ENCODE peak calls at places on chromosome 10, in eight cellular contexts. K, D, V, S, F, G, B and J are unnamed samples.

GRCh38 chr10:32059472-32059871 is 3.2 kb upstream of the KIF5B start:
- DNase-seq in G (no peak), F (no peak), K (no peak), S (no peak), V (no peak), B (no peak), D (no peak), J (no peak)

GRCh38 chr10:103712898-103713498 is 142.4 kb downstream of the SH3PXD2A start:
- DNase-seq in S (peak), F (peak), D (peak), K (peak), V (peak), G (peak), B (peak), J (peak)

GRCh38 chr10:122373713-122374112 is 795 bp upstream of the PLEKHA1 start:
- DNase-seq in G (no peak), D (no peak), V (peak), K (no peak), F (no peak), S (no peak), B (peak), J (peak)

GRCh38 chr10:132066186-132066585 is 440 bp downstream of the JAKMIP3 start:
- DNase-seq in B (no peak), K (no peak), F (no peak), S (no peak), V (no peak), G (peak), D (no peak), J (no peak)

GRCh38 chr10:99605351-99605750 is 14.9 kb downstream of the SLC25A28 start:
- DNase-seq in F (no peak), S (no peak), V (no peak), G (no peak), D (no peak), B (no peak), K (no peak), J (no peak)

GRCh38 chr10:114499630-114500190 is 95.4 kb upstream of the AFAP1L2 start:
- DNase-seq in S (no peak), D (no peak), F (no peak), K (no peak), V (no peak), B (no peak), G (peak), J (no peak)

GRCh38 chr10:43679509-43679908 is 30.8 kb upstream of the ZNF32 start:
- DNase-seq in D (peak), K (no peak), F (peak), S (peak), G (peak), B (no peak), V (peak), J (no peak)

GRCh38 chr10:58712982-58713381 is 200.3 kb downstream of the BICC1 start:
- DNase-seq in V (no peak), G (no peak), K (no peak), B (no peak), S (no peak), F (no peak), D (no peak), J (no peak)

GRCh38 chr10:123717336-123717735 is 51.2 kb downstream of the GPR26 start:
- DNase-seq in S (no peak), K (no peak), F (no peak), B (no peak), V (no peak), D (no peak), G (peak), J (no peak)

GRCh38 chr10:4865945-4866661 is 40.1 kb downstream of the AKR1E2 start:
- DNase-seq in B (no peak), K (no peak), F (no peak), D (no peak), V (peak), G (no peak), S (no peak), J (no peak)

GRCh38 chr10:49609283-49610014 is 661 bp upstream of the SLC18A3 start:
- DNase-seq in F (no peak), G (peak), S (peak), D (no peak), K (no peak), B (no peak), V (no peak), J (peak)

GRCh38 chr10:114995468-114995867 is 57.5 kb downstream of the TRUB1 start:
- DNase-seq in K (no peak), B (no peak), V (peak), G (no peak), D (no peak), S (no peak), F (no peak), J (no peak)

GRCh38 chr10:111281516-111281915 is 204.7 kb downstream of the ADRA2A start:
- DNase-seq in K (no peak), B (no peak), G (no peak), F (no peak), V (no peak), S (no peak), D (no peak), J (no peak)

GRCh38 chr10:33248638-33249037 is 85.8 kb downstream of the NRP1 start:
- DNase-seq in S (no peak), F (no peak), D (no peak), V (peak), K (no peak), G (no peak), B (no peak), J (no peak)

GRCh38 chr10:100391163-100392002 is 44.4 kb downstream of the SCD start:
- DNase-seq in D (no peak), V (no peak), F (no peak), K (no peak), S (no peak), B (no peak), G (no peak), J (no peak)

GRCh38 chr10:98382691-98383101 is 32.3 kb downstream of the PYROXD2 start:
- DNase-seq in D (no peak), F (no peak), S (no peak), V (no peak), B (no peak), G (no peak), K (no peak), J (no peak)

GRCh38 chr10:74244097-74244685 is 93.2 kb downstream of the ADK start:
- DNase-seq in S (peak), V (peak), D (no peak), G (no peak), K (peak), F (no peak), B (peak), J (peak)

GRCh38 chr10:132590094-132590751 is 52.6 kb downstream of the INPP5A start:
- DNase-seq in K (no peak), V (no peak), S (no peak), B (no peak), F (no peak), G (no peak), D (no peak), J (no peak)

GRCh38 chr10:62230344-62231138 is 38.1 kb downstream of the RTKN2 start:
- DNase-seq in F (no peak), D (no peak), G (no peak), K (no peak), S (no peak), B (no peak), V (peak), J (no peak)

GRCh38 chr10:33716461-33717267 is 382.2 kb upstream of the NRP1 start:
- DNase-seq in G (no peak), F (no peak), V (no peak), B (no peak), D (no peak), K (no peak), S (no peak), J (no peak)

GRCh38 chr10:24396396-24396795 is 187.5 kb downstream of the KIAA1217 start:
- DNase-seq in F (no peak), G (no peak), K (no peak), D (no peak), V (no peak), S (no peak), B (no peak), J (no peak)

GRCh38 chr10:35425596-35425995 is 89.3 kb downstream of the CCNY start:
- DNase-seq in V (no peak), D (no peak), K (no peak), F (no peak), B (no peak), S (no peak), G (no peak), J (no peak)

GRCh38 chr10:77564781-77565589 is 72.6 kb downstream of the KCNMA1 start:
- DNase-seq in S (no peak), V (peak), F (no peak), G (no peak), D (no peak), B (no peak), K (no peak), J (no peak)

GRCh38 chr10:114525368-114525949 is 121.2 kb upstream of the AFAP1L2 start:
- DNase-seq in K (no peak), F (no peak), D (no peak), G (no peak), V (no peak), B (no peak), S (no peak), J (no peak)

GRCh38 chr10:34434119-34434594 is 380.9 kb downstream of the PARD3 start:
- DNase-seq in F (no peak), G (no peak), S (no peak), D (no peak), V (peak), B (no peak), K (no peak), J (no peak)

GRCh38 chr10:28429573-28430216 is 103.2 kb upstream of the WAC start:
- DNase-seq in K (no peak), D (no peak), V (peak), S (no peak), B (no peak), F (no peak), G (no peak), J (no peak)

GRCh38 chr10:46545861-46546590 is 10.4 kb downstream of the GPRIN2 start:
- DNase-seq in D (peak), B (peak), F (peak), G (peak), S (no peak), K (no peak), V (no peak), J (no peak)

GRCh38 chr10:29643785-29644501 is 9.2 kb upstream of the SVIL start:
- DNase-seq in K (no peak), V (no peak), F (peak), B (no peak), S (no peak), G (no peak), D (peak), J (no peak)

GRCh38 chr10:23095966-23096813 is 811 bp downstream of the MSRB2 start:
- DNase-seq in K (no peak), B (peak), V (peak), D (peak), F (peak), S (no peak), G (peak), J (peak)

GRCh38 chr10:79246606-79247275 is 100.5 kb upstream of the PPIF start:
- DNase-seq in V (peak), D (peak), G (peak), K (no peak), B (peak), S (no peak), F (peak), J (no peak)

GRCh38 chr10:116718058-116718457 is 24.3 kb downstream of the HSPA12A start:
- DNase-seq in F (no peak), D (no peak), V (no peak), K (no peak), G (no peak), S (no peak), B (no peak), J (no peak)